ENCODE peak calls at places on chromosomes 13 and 19, in eight cellular contexts. U, Q, A, Z, E, M, D and P are unnamed samples.

GRCh38 chr13:24649685-24650038 is 30.5 kb upstream of the ATP12A start:
- DNase-seq in Z (no peak), E (no peak), Q (no peak), D (no peak), M (no peak), U (no peak), A (no peak), P (no peak)

GRCh38 chr13:51632643-51633357 is 48.5 kb downstream of the WDFY2 start:
- DNase-seq in E (no peak), Z (no peak), D (no peak), A (no peak), U (peak), Q (no peak), M (no peak), P (no peak)

GRCh38 chr13:23728807-23729206 is 158.6 kb downstream of the TNFRSF19 start:
- DNase-seq in Q (no peak), E (no peak), M (no peak), A (no peak), Z (no peak), D (no peak), U (no peak), P (no peak)

GRCh38 chr19:29660835-29661234 is 4.4 kb upstream of the PLEKHF1 start:
- DNase-seq in Z (no peak), U (no peak), Q (no peak), M (no peak), E (no peak), A (no peak), D (peak), P (no peak)

GRCh38 chr19:27679399-27679798 is 1533.6 kb downstream of the UQCRFS1 start:
- DNase-seq in U (no peak), Q (no peak), Z (no peak), D (no peak), A (no peak), E (no peak), M (peak), P (no peak)

GRCh38 chr19:3723883-3724282 is 15.7 kb downstream of the TJP3 start:
- DNase-seq in D (no peak), Q (no peak), M (no peak), A (no peak), E (no peak), Z (no peak), U (no peak), P (no peak)

GRCh38 chr13:85277753-85278152 is 521.5 kb downstream of the SLITRK6 start:
- DNase-seq in D (no peak), A (no peak), U (peak), E (peak), M (no peak), Z (no peak), Q (no peak), P (peak)

GRCh38 chr13:113414335-113414734 is 39.0 kb downstream of the ADPRHL1 start:
- DNase-seq in A (no peak), M (no peak), E (no peak), Q (no peak), Z (no peak), U (no peak), D (no peak), P (no peak)

GRCh38 chr13:77386046-77386445 is 59.2 kb upstream of the MYCBP2 start:
- DNase-seq in D (no peak), M (no peak), U (no peak), Z (no peak), Q (no peak), E (peak), A (no peak), P (no peak)

GRCh38 chr19:1969176-1970002 is 28.4 kb downstream of the CSNK1G2 start:
- DNase-seq in A (no peak), D (no peak), U (no peak), Q (no peak), E (no peak), Z (no peak), M (no peak), P (no peak)

GRCh38 chr13:63190742-63191141 is 1775.1 kb upstream of the PCDH20 start:
- DNase-seq in Q (no peak), E (peak), U (peak), M (no peak), D (no peak), A (no peak), Z (no peak), P (no peak)

GRCh38 chr13:45564108-45564507 is 51.4 kb downstream of the ERICH6B start:
- DNase-seq in U (peak), Q (no peak), Z (no peak), A (no peak), D (peak), M (no peak), E (peak), P (no peak)

GRCh38 chr19:40284501-40285352 is at the start of gene AKT2:
- DNase-seq in Z (peak), U (peak), D (peak), E (peak), M (no peak), Q (peak), A (no peak), P (peak)

GRCh38 chr19:10712754-10713153 is 5.1 kb upstream of the DNM2 start:
- DNase-seq in Q (no peak), Z (no peak), D (no peak), M (no peak), A (no peak), U (no peak), E (no peak), P (no peak)

GRCh38 chr13:23731709-23732108 is 157.5 kb downstream of the MIPEP start:
- DNase-seq in U (no peak), D (no peak), M (no peak), Q (no peak), Z (no peak), E (no peak), A (no peak), P (no peak)

GRCh38 chr19:35352448-35353304 is 5.0 kb downstream of the FFAR1 start:
- DNase-seq in E (peak), Q (peak), A (no peak), U (peak), Z (peak), M (peak), D (peak), P (peak)

GRCh38 chr19:5293607-5294089 is 47.0 kb downstream of the PTPRS start:
- DNase-seq in D (peak), A (peak), U (peak), E (peak), Z (no peak), M (no peak), Q (no peak), P (peak)

GRCh38 chr13:50334092-50334778 is 319.0 kb downstream of the KCNRG start:
- DNase-seq in U (no peak), Q (no peak), A (no peak), D (no peak), M (no peak), E (no peak), Z (no peak), P (no peak)

GRCh38 chr19:19514215-19514633 is 1.1 kb downstream of the TSSK6 start:
- DNase-seq in D (no peak), E (no peak), Q (no peak), A (peak), Z (no peak), M (no peak), U (peak), P (peak)

GRCh38 chr19:44722131-44723121 is 23.5 kb downstream of the CEACAM16 start:
- DNase-seq in Q (no peak), E (no peak), Z (no peak), D (no peak), U (no peak), A (no peak), M (no peak), P (no peak)

GRCh38 chr19:7757358-7757757 is 5.7 kb upstream of the CLEC4M start:
- DNase-seq in E (no peak), Z (no peak), M (no peak), Q (no peak), U (no peak), A (no peak), D (no peak), P (no peak)

GRCh38 chr19:47274891-47275865 is 493 bp downstream of the INAFM1 start:
- DNase-seq in E (no peak), A (no peak), Q (no peak), U (peak), Z (peak), M (peak), D (no peak), P (no peak)

GRCh38 chr19:45528149-45528743 is 21.0 kb downstream of the VASP start:
- DNase-seq in A (peak), U (peak), E (no peak), M (no peak), Z (no peak), Q (no peak), D (no peak), P (no peak)

GRCh38 chr13:29847501-29847983 is 2.9 kb downstream of the UBL3 start:
- DNase-seq in Q (no peak), E (peak), D (no peak), U (peak), Z (no peak), M (no peak), A (no peak), P (no peak)

GRCh38 chr19:16919496-16919895 is 30.7 kb downstream of the F2RL3 start:
- DNase-seq in A (no peak), U (no peak), E (no peak), M (no peak), Q (no peak), D (no peak), Z (no peak), P (no peak)

GRCh38 chr19:46254776-46255175 is 25.2 kb downstream of the IGFL1 start:
- DNase-seq in A (no peak), U (no peak), E (no peak), Z (no peak), D (no peak), Q (no peak), M (no peak), P (no peak)

GRCh38 chr19:9586764-9587163 is 2.5 kb upstream of the ZNF121 start:
- DNase-seq in Q (peak), M (no peak), A (no peak), U (peak), D (peak), E (peak), Z (peak), P (peak)

GRCh38 chr19:54001496-54001895 is 10.1 kb downstream of the CACNG6 start:
- DNase-seq in U (no peak), A (no peak), M (no peak), E (no peak), D (no peak), Q (no peak), Z (no peak), P (no peak)

GRCh38 chr19:40614595-40615411 is 13.6 kb downstream of the LTBP4 start:
- DNase-seq in E (peak), M (no peak), Q (peak), A (peak), Z (peak), U (peak), D (peak), P (peak)

GRCh38 chr13:20526664-20527063 is 1.0 kb upstream of the CRYL1 start:
- DNase-seq in A (no peak), Q (no peak), E (peak), Z (no peak), D (no peak), M (no peak), U (peak), P (no peak)

GRCh38 chr19:55449469-55449868 is 6.4 kb upstream of the SHISA7 start:
- DNase-seq in M (no peak), E (no peak), D (no peak), Q (no peak), A (no peak), Z (no peak), U (no peak), P (no peak)

GRCh38 chr13:48876289-48876688 is 99.4 kb upstream of the FNDC3A start:
- DNase-seq in U (no peak), A (no peak), D (no peak), M (no peak), E (no peak), Q (no peak), Z (no peak), P (no peak)

GRCh38 chr19:46634045-46634655 is 1.9 kb downstream of the GNG8 start:
- DNase-seq in E (peak), A (peak), Q (peak), D (peak), Z (peak), M (no peak), U (peak), P (peak)

GRCh38 chr19:54315956-54316355 is 3.0 kb upstream of the LILRA5 start:
- DNase-seq in Z (no peak), A (no peak), Q (no peak), D (no peak), M (peak), U (no peak), E (no peak), P (no peak)

GRCh38 chr19:46630806-46631205 is 5.2 kb downstream of the GNG8 start:
- DNase-seq in E (no peak), A (no peak), D (no peak), M (no peak), Q (no peak), U (no peak), Z (no peak), P (no peak)

GRCh38 chr13:31962661-31963345 is 68.8 kb upstream of the FRY start:
- DNase-seq in D (no peak), Q (no peak), Z (no peak), E (peak), M (no peak), A (no peak), U (no peak), P (no peak)